ENCODE peak calls at places on chromosomes 7 and 10, in eight cellular contexts. Q is NCI-H345; B is suprapubic skin; C is SJSA1; K is T1000; O is Calu3; R is stimulated activated CD4-positive, alpha-beta T cell treated with anti-CD3 and anti-CD28 coated beads, Interleukin-15, amount 100 ng/mL, for 48 hours; D is GM19239. U is an unnamed sample.

GRCh38 chr7:158372400-158373302 is 215.0 kb downstream of the PTPRN2 start:
- DNase-seq in O (no peak), B (no peak), C (no peak), D (no peak), R (no peak), K (no peak), Q (no peak), U (no peak)

GRCh38 chr7:156612930-156613329 is 27.6 kb upstream of the RNF32 start:
- DNase-seq in D (no peak), Q (no peak), O (no peak), C (no peak), B (no peak), R (peak; percentile 66), K (no peak), U (no peak)

GRCh38 chr7:1054438-1055083 is 10.2 kb downstream of the GPR146 start:
- DNase-seq in C (no peak), D (no peak), R (no peak), B (no peak), K (no peak), O (no peak), Q (no peak), U (no peak)

GRCh38 chr10:125584954-125585353 is 98.0 kb downstream of the TEX36 start:
- DNase-seq in Q (no peak), R (no peak), D (no peak), C (no peak), K (no peak), O (no peak), B (no peak), U (peak; percentile 51)

GRCh38 chr10:21505711-21506278 is 19.7 kb downstream of the SKIDA1 start:
- DNase-seq in R (no peak), Q (no peak), C (no peak), D (no peak), O (no peak), K (no peak), B (no peak), U (no peak)

GRCh38 chr10:62637249-62638061 is 167.1 kb upstream of the ADO start:
- DNase-seq in C (peak; percentile 44), O (peak; percentile 3), D (no peak), B (no peak), K (peak; percentile 44), Q (no peak), R (peak; percentile 80), U (peak; percentile 68)

GRCh38 chr7:54837761-54838539 is 78.9 kb upstream of the SEC61G start:
- DNase-seq in D (no peak), R (no peak), C (no peak), Q (no peak), O (no peak), K (no peak), B (no peak), U (peak; percentile 84)

GRCh38 chr10:46019541-46020343 is 10.7 kb downstream of the NCOA4 start:
- DNase-seq in D (no peak), K (no peak), Q (no peak), B (no peak), O (no peak), R (no peak), C (no peak), U (no peak)

GRCh38 chr7:149764481-149765398 is 8.6 kb downstream of the ZNF467 start:
- DNase-seq in K (no peak), R (no peak), D (no peak), O (no peak), C (no peak), Q (no peak), B (no peak), U (no peak)

GRCh38 chr7:32043688-32044087 is 26.5 kb downstream of the PDE1C start:
- DNase-seq in O (peak; percentile 47), D (no peak), C (no peak), R (no peak), B (no peak), K (no peak), Q (no peak), U (peak; percentile 75)

GRCh38 chr7:47535033-47535703 is 46.7 kb downstream of the TNS3 start:
- DNase-seq in B (no peak), R (no peak), K (no peak), D (no peak), C (no peak), Q (no peak), O (no peak), U (no peak)

GRCh38 chr10:19762026-19762425 is 54.2 kb upstream of the PLXDC2 start:
- DNase-seq in C (no peak), K (no peak), R (no peak), B (no peak), Q (no peak), D (no peak), O (no peak), U (no peak)

GRCh38 chr7:41873781-41874180 is 170.9 kb upstream of the INHBA start:
- DNase-seq in Q (no peak), C (no peak), D (no peak), R (no peak), K (no peak), B (no peak), O (no peak), U (no peak)

GRCh38 chr7:92304406-92304893 is 58.7 kb downstream of the ANKIB1 start:
- DNase-seq in C (no peak), Q (no peak), D (no peak), B (no peak), K (no peak), O (no peak), R (no peak), U (no peak)

GRCh38 chr10:9762966-9763656 is 1254.6 kb upstream of the CELF2 start:
- DNase-seq in R (no peak), C (no peak), K (peak; percentile 41), D (no peak), Q (no peak), O (no peak), B (no peak), U (no peak)

GRCh38 chr10:94677691-94678090 is 5.8 kb upstream of the CYP2C18 start:
- DNase-seq in D (no peak), K (no peak), R (no peak), Q (no peak), O (peak; percentile 25), B (no peak), C (no peak), U (no peak)

GRCh38 chr7:69335331-69335730 is 262.9 kb upstream of the AUTS2 start:
- DNase-seq in D (no peak), R (no peak), K (no peak), O (no peak), B (no peak), Q (no peak), C (no peak), U (no peak)

GRCh38 chr10:99852481-99853213 is 70.2 kb downstream of the ABCC2 start:
- DNase-seq in R (no peak), B (no peak), D (no peak), C (peak; percentile 38), O (no peak), Q (no peak), K (peak; percentile 39), U (no peak)

GRCh38 chr7:44622342-44623151 is 16.1 kb downstream of the OGDH start:
- DNase-seq in K (no peak), B (no peak), R (no peak), O (no peak), D (no peak), Q (no peak), C (no peak), U (no peak)

GRCh38 chr7:49774459-49775064 is 1.1 kb downstream of the VWC2 start:
- DNase-seq in D (no peak), B (no peak), O (no peak), K (no peak), Q (peak; percentile 22), C (no peak), R (no peak), U (no peak)

GRCh38 chr7:2922271-2922691 is 78.2 kb upstream of the GNA12 start:
- DNase-seq in R (no peak), B (no peak), C (no peak), O (no peak), Q (no peak), D (no peak), K (no peak), U (no peak)

GRCh38 chr10:114902151-114902550 is 35.8 kb upstream of the TRUB1 start:
- DNase-seq in R (no peak), Q (no peak), O (no peak), K (no peak), B (no peak), C (peak; percentile 58), D (no peak), U (no peak)

GRCh38 chr10:71383972-71384687 is 12.6 kb upstream of the CDH23 start:
- DNase-seq in K (no peak), Q (peak; percentile 40), C (peak; percentile 44), B (peak; percentile 85), D (no peak), R (peak; percentile 35), O (peak; percentile 85), U (peak; percentile 40)

GRCh38 chr7:11865671-11866070 is 33.7 kb upstream of the THSD7A start:
- DNase-seq in D (no peak), R (no peak), B (no peak), C (no peak), O (no peak), Q (no peak), K (no peak), U (no peak)

GRCh38 chr7:7554021-7554432 is 12.7 kb upstream of the MIOS start:
- DNase-seq in O (no peak), R (no peak), Q (no peak), K (peak; percentile 30), D (no peak), C (peak; percentile 31), B (no peak), U (peak; percentile 82)

GRCh38 chr7:1914321-1914720 is 244.2 kb downstream of the ELFN1 start:
- DNase-seq in D (no peak), B (no peak), C (no peak), Q (no peak), R (no peak), K (no peak), O (no peak), U (no peak)

U was measured in Caki2.